ENCODE peak calls at places on chromosome 12, in seven cellular contexts. H, B, X, Z, N, D and S are unnamed samples.

GRCh38 chr12:4134434-4134762 is 139.2 kb upstream of the CCND2 start:
- DNase-seq in H (no peak), N (no peak), X (no peak), Z (no peak), D (no peak), B (no peak), S (no peak)

GRCh38 chr12:84986586-84986985 is 49.5 kb downstream of the TSPAN19 start:
- DNase-seq in Z (no peak), H (peak; percentile 16), N (no peak), D (no peak), X (no peak), B (no peak), S (no peak)

GRCh38 chr12:109606261-109607028 is 32.9 kb downstream of the MVK start:
- DNase-seq in D (peak; percentile 54), Z (no peak), H (no peak), N (no peak), B (no peak), X (no peak), S (no peak)

GRCh38 chr12:130142736-130143135 is 19.5 kb upstream of the FZD10 start:
- DNase-seq in D (no peak), B (no peak), H (no peak), Z (no peak), X (no peak), N (no peak), S (no peak)

GRCh38 chr12:82124711-82125110 is 233.5 kb downstream of the CCDC59 start:
- DNase-seq in H (no peak), N (peak; percentile 25), X (no peak), B (no peak), Z (no peak), D (peak; percentile 25), S (no peak)

GRCh38 chr12:55681142-55682077 is 26.3 kb downstream of the ITGA7 start:
- DNase-seq in B (peak; percentile 71), D (peak; percentile 89), Z (peak; percentile 81), H (peak; percentile 51), N (peak; percentile 43), X (peak; percentile 87), S (no peak)

GRCh38 chr12:24933694-24934407 is 15.1 kb downstream of the BCAT1 start:
- DNase-seq in X (no peak), N (no peak), H (no peak), Z (no peak), D (no peak), B (no peak), S (no peak)

GRCh38 chr12:112716099-112717093 is 75.2 kb upstream of the RPH3A start:
- DNase-seq in D (no peak), N (peak; percentile 3), Z (no peak), B (no peak), H (no peak), X (peak; percentile 21), S (no peak)

GRCh38 chr12:67893003-67893402 is 96.2 kb upstream of the IFNG-AS1 start:
- DNase-seq in H (no peak), N (no peak), B (no peak), D (no peak), X (no peak), Z (no peak), S (no peak)

GRCh38 chr12:51887476-51888315 is at the start of gene ANKRD33:
- DNase-seq in N (no peak), Z (peak; percentile 61), H (no peak), X (no peak), D (peak; percentile 86), B (no peak), S (no peak)

GRCh38 chr12:130474599-130474998 is 136.9 kb downstream of the PIWIL1 start:
- DNase-seq in B (no peak), H (no peak), Z (no peak), X (no peak), N (no peak), D (no peak), S (no peak)

GRCh38 chr12:52817003-52817698 is 3.2 kb upstream of the KRT4 start:
- DNase-seq in D (no peak), Z (no peak), X (no peak), B (no peak), N (no peak), H (no peak), S (no peak)

GRCh38 chr12:31570880-31571279 is 20.1 kb downstream of the DENND5B start:
- DNase-seq in Z (no peak), N (no peak), H (peak; percentile 32), X (no peak), B (no peak), D (peak; percentile 23), S (no peak)

GRCh38 chr12:57138526-57139272 is 8.7 kb downstream of the LRP1-AS start:
- DNase-seq in N (no peak), Z (peak; percentile 91), X (no peak), D (peak; percentile 60), B (peak; percentile 82), H (no peak), S (no peak)

GRCh38 chr12:70468741-70469140 is 102.7 kb downstream of the KCNMB4 start:
- DNase-seq in H (no peak), X (no peak), D (no peak), N (no peak), Z (no peak), B (no peak), S (no peak)

GRCh38 chr12:4355843-4356327 is 23.6 kb downstream of the FGF23 start:
- DNase-seq in N (peak; percentile 9), B (no peak), X (peak; percentile 41), D (peak; percentile 26), Z (peak; percentile 25), H (peak; percentile 8), S (peak; percentile 29)

GRCh38 chr12:27711312-27711682 is 665 bp downstream of the MRPS35 start:
- DNase-seq in Z (no peak), B (no peak), D (peak; percentile 30), N (peak; percentile 37), H (no peak), X (no peak), S (no peak)

DNA sequence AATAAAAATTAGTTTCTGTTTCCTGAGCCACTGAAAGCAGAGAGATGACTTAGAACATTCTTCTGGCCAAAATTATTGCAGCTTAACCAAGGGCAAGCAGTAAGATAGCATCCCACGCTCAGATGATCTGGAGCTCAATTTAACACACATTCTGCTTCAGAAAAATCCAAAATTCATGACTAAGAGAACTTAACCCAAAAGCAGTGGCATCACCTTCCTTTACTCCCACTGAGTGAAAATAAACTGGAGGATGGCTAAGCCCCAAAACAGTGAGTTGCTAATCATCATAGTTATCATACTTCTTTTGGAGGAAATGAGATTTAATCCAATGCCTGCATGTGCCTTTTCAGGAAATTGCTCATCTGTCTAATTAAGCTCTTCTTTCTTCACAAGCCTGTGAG is 195.4 kb downstream of the DUSP6 start:
- DNase-seq in Z (no peak), H (peak; percentile 67), D (no peak), B (no peak), N (peak; percentile 32), X (no peak), S (no peak)
- H3K27ac ChIP-seq in Z (no peak overlapping the region), H (no peak overlapping the region), D (no peak overlapping the region), B (no peak overlapping the region), N (no peak overlapping the region), X (no peak overlapping the region), S (no peak overlapping the region)

GRCh38 chr12:22709292-22709691 is 84.3 kb downstream of the ETNK1 start:
- DNase-seq in Z (no peak), B (no peak), H (no peak), D (peak; percentile 17), X (peak; percentile 26), N (peak; percentile 24), S (no peak)
- TF ChIP-seq CTCF in Z (peak; percentile 27), B (peak; percentile 28), H (peak; percentile 29), D (peak; percentile 50), X (peak; percentile 23), N (peak; percentile 42), S (peak; percentile 29)

DNA sequence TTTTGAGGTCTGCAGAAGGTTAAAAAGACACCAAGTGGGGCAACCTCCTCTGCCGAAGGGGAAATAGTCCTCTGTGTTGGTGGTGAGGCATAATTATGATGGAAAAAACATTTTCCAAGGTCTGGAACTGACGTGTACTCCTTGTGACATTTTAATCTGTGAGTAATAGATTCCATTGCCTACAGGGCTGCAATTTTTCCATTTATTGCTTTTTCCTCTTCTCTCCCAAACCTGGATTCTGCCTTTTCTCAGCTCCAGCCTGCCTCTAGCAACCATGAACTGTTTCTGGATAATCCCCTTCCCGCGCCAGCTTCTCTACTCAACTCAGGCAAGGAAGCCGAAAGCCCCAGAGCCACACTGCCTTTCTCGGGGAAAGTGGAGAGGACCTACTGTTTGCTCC is 230.1 kb upstream of the PLXNC1 start:
- DNase-seq in D (peak; percentile 22), N (no peak), X (no peak), Z (no peak), H (peak; percentile 75), B (no peak), S (no peak)
- H3K9me3 ChIP-seq in D (no peaks in the 10 kb centered on the region), N (no peaks in the 10 kb centered on the region), X (no peaks in the 10 kb centered on the region), Z (no peaks in the 10 kb centered on the region), H (no peaks in the 10 kb centered on the region), B (no peaks in the 10 kb centered on the region), S (no peaks in the 10 kb centered on the region)

GRCh38 chr12:48924617-48925217 is 575 bp downstream of the FKBP11 start:
- DNase-seq in D (peak; percentile 81), X (no peak), H (peak; percentile 46), B (peak; percentile 40), N (peak; percentile 11), Z (peak; percentile 37), S (peak; percentile 72)
- H3K27ac ChIP-seq in D (peak overlapping the region; percentile 39), X (no peak overlapping the region), H (peak overlapping the region; percentile 56), B (peak overlapping the region; percentile 26), N (peak overlapping the region; percentile 1), Z (no peak overlapping the region), S (peak overlapping the region; percentile 87)

DNA sequence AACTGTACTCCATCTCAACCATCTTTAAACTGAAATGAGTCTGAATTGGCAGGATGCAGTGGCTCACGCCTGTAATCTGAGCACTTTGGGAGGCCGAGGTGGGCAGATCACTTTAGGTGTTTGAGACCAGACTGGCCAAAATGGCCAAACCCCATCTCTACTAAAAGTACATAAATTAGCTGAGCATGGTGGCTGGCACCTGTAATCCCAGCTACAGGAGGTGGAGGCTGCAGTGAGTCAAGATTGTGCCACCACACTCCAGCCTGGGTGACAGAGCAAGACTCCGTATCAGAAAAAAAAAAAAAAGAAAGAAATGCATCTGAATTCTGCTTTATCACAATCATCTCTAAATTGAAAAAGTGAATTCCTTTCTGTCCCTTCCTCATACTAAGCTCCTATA is 110.3 kb downstream of the NELL2 start:
- DNase-seq in B (no peak), H (no peak), X (no peak), N (no peak), D (no peak), Z (no peak), S (no peak)
- TF ChIP-seq CTCF in B (no peak), H (no peak), X (no peak), N (no peak), D (no peak), Z (no peak), S (no peak)

GRCh38 chr12:108215458-108215857 is 86.4 kb downstream of the WSCD2 start:
- DNase-seq in H (no peak), X (no peak), Z (no peak), N (no peak), B (no peak), D (no peak), S (no peak)
- H3K9me3 ChIP-seq in H (no peaks in the 10 kb centered on the region), X (no peaks in the 10 kb centered on the region), Z (no peaks in the 10 kb centered on the region), N (no peaks in the 10 kb centered on the region), B (no peaks in the 10 kb centered on the region), D (no peaks in the 10 kb centered on the region), S (no peaks in the 10 kb centered on the region)

DNA sequence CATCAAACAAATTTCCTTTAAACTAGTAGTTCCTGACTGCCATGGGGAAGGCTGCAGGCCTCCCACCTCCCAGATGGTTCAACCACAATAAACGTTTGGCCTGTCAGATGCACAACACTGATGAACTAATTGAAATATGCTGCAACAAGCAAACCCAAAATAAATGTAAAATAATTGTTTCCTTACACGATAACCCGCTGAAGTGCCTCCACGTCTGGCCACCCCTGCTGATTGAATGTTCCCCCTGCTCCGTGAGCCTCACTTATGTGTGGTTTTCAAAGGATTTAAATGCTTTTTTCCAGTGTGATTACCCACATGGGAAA is 8.4 kb downstream of the PITPNM2 start:
- DNase-seq in B (no peak), H (no peak), N (no peak), X (no peak), Z (no peak), D (no peak), S (no peak)
- H3K27ac ChIP-seq in B (peak overlapping the region; percentile 86), H (no peak overlapping the region), N (no peak overlapping the region), X (peak overlapping the region; percentile 86), Z (peak overlapping the region; percentile 48), D (peak overlapping the region; percentile 91), S (no peak overlapping the region)